ENCODE peak calls at places on chromosomes 13 and 19, in four cellular contexts. K is H4; I is activated CD4-positive, alpha-beta memory T cell treated with anti-CD3 and anti-CD28 coated beads, Interleukin-2, amount 10 ng/mL, durations not matched to agents 7 days and 5 days; B is stimulated activated CD4-positive, alpha-beta T cell treated with anti-CD3 and anti-CD28 coated beads, Interleukin-15, amount 100 ng/mL, for 24 hours. G is an unnamed sample.

GRCh38 chr13:33375421-33375820 is 89.9 kb upstream of the STARD13 start:
- DNase-seq in K (no peak), I (no peak), B (no peak), G (no peak)

GRCh38 chr13:80180745-80181144 is 160.2 kb downstream of the SPRY2 start:
- DNase-seq in K (no peak), I (no peak), B (no peak), G (no peak)

GRCh38 chr13:66128692-66129269 is 1101.4 kb downstream of the PCDH9 start:
- DNase-seq in K (no peak), I (no peak), B (no peak), G (no peak)

GRCh38 chr19:35882074-35882832 is 13.9 kb downstream of the APLP1 start:
- DNase-seq in K (peak), I (peak), B (no peak), G (no peak)

GRCh38 chr19:36160821-36161596 is 8.8 kb upstream of the COX7A1 start:
- DNase-seq in K (peak), I (no peak), B (no peak), G (no peak)

GRCh38 chr13:48110930-48111721 is 16.2 kb upstream of the MED4 start:
- DNase-seq in K (no peak), I (no peak), B (no peak), G (no peak)

GRCh38 chr19:39951686-39952085 is 17.3 kb upstream of the FCGBP start:
- DNase-seq in K (no peak), I (no peak), B (no peak), G (no peak)

GRCh38 chr19:16366433-16367268 is 42.0 kb downstream of the KLF2 start:
- DNase-seq in K (no peak), I (peak), B (peak), G (no peak)

GRCh38 chr19:2808129-2808941 is 11.3 kb upstream of the ZNF554 start:
- DNase-seq in K (no peak), I (no peak), B (no peak), G (no peak)

GRCh38 chr13:22903925-22904324 is 276.9 kb upstream of the SGCG start:
- DNase-seq in K (no peak), I (no peak), B (no peak), G (no peak)

GRCh38 chr13:47798906-47799305 is 202.2 kb downstream of the SUCLA2 start:
- DNase-seq in K (no peak), I (no peak), B (no peak), G (no peak)

GRCh38 chr13:76944457-76944856 is 3.9 kb upstream of the ACOD1 start:
- DNase-seq in K (peak), I (no peak), B (no peak), G (no peak)

GRCh38 chr13:110812111-110812868 is 98.8 kb downstream of the ING1 start:
- DNase-seq in K (no peak), I (no peak), B (no peak), G (no peak)

GRCh38 chr19:4326837-4327251 is 11.8 kb downstream of the STAP2 start:
- DNase-seq in K (no peak), I (no peak), B (peak), G (no peak)

GRCh38 chr13:50991624-50992610 is 82.3 kb downstream of the RNASEH2B start:
- DNase-seq in K (no peak), I (peak), B (peak), G (no peak)

GRCh38 chr19:45506991-45507863 is at the start of gene VASP:
- DNase-seq in K (peak), I (peak), B (peak), G (no peak)

GRCh38 chr19:1773173-1773572 is 19.9 kb downstream of the ONECUT3 start:
- DNase-seq in K (peak), I (no peak), B (no peak), G (no peak)

GRCh38 chr13:39688699-39689405 is 33.4 kb downstream of the COG6 start:
- DNase-seq in K (no peak), I (no peak), B (no peak), G (no peak)

GRCh38 chr13:49374585-49375290 is 69.1 kb downstream of the CAB39L start:
- DNase-seq in K (peak), I (no peak), B (no peak), G (no peak)

GRCh38 chr19:45424191-45425058 is 708 bp upstream of the ERCC1 start:
- DNase-seq in K (peak), I (peak), B (peak), G (no peak)

GRCh38 chr13:111460548-111461444 is 140.4 kb downstream of the TEX29 start:
- DNase-seq in K (peak), I (peak), B (peak), G (peak)

GRCh38 chr13:60134376-60134775 is 29.4 kb downstream of the DIAPH3 start:
- DNase-seq in K (peak), I (no peak), B (peak), G (no peak)

G was measured in H1.